ENCODE peak calls at places on chromosome 10, in four cellular contexts. J is CD8-positive, alpha-beta T cell; V is stimulated activated CD4-positive, alpha-beta T cell treated with anti-CD3 and anti-CD28 coated beads, Interleukin-1b, Interleukin-23, amount 100 ng/mL, for 24 hours; K is fibroblast of lung. F is an unnamed sample.

GRCh38 chr10:99551158-99551557 is 18.4 kb downstream of the NKX2-3 start:
- DNase-seq in J (no peak), V (no peak), K (peak), F (no peak)

GRCh38 chr10:23173549-23174074 is 18.5 kb upstream of the PTF1A start:
- DNase-seq in J (no peak), V (no peak), K (no peak), F (no peak)

GRCh38 chr10:112471878-112472487 is 25.0 kb downstream of the VTI1A start:
- DNase-seq in J (no peak), V (no peak), K (peak), F (no peak)

GRCh38 chr10:82887488-82887887 is 1012.5 kb downstream of the NRG3 start:
- DNase-seq in J (no peak), V (no peak), K (peak), F (no peak)

GRCh38 chr10:88270871-88271713 is 312.0 kb downstream of the RNLS start:
- DNase-seq in J (peak), V (no peak), K (peak), F (no peak)

GRCh38 chr10:44674536-44674935 is 236.6 kb upstream of the TMEM72 start:
- DNase-seq in J (no peak), V (no peak), K (peak), F (no peak)

GRCh38 chr10:8767616-8768015 is 713.1 kb downstream of the GATA3 start:
- DNase-seq in J (no peak), V (no peak), K (no peak), F (no peak)

GRCh38 chr10:28120043-28120749 is 121.3 kb upstream of the ODAD2 start:
- DNase-seq in J (no peak), V (no peak), K (no peak), F (no peak)

GRCh38 chr10:63125459-63125858 is 7.7 kb upstream of the NRBF2 start:
- DNase-seq in J (no peak), V (no peak), K (no peak), F (no peak)

GRCh38 chr10:102420443-102420809 is 210 bp upstream of the FBXL15 start:
- DNase-seq in J (no peak), V (no peak), K (no peak), F (no peak)

GRCh38 chr10:21531164-21531563 is 2.9 kb upstream of the MLLT10 start:
- DNase-seq in J (no peak), V (no peak), K (peak), F (no peak)